ENCODE peak calls at places on chromosomes 16 and 17, in ten cellular contexts. S is GM23248; R is tibial artery; O is epithelial cell of proximal tubule; T is CD8-positive, alpha-beta T cell; I is dorsolateral prefrontal cortex; X is fibroblast of villous mesenchyme; J is epithelial cell of esophagus; L is CD8-positive, alpha-beta memory T cell; H is OCI-LY7. Y is an unnamed sample.

GRCh38 chr16:72355561-72355960 is 183.6 kb upstream of the PMFBP1 start:
- DNase-seq in T (no peak), O (no peak), R (no peak), L (no peak), H (no peak), X (peak), S (peak), J (no peak), I (no peak), Y (no peak)

GRCh38 chr17:50918071-50918932 is 52.1 kb upstream of the TOB1 start:
- DNase-seq in T (no peak), J (no peak), L (no peak), R (no peak), H (no peak), O (no peak), S (no peak), I (no peak), X (no peak), Y (no peak)

GRCh38 chr17:48211011-48211410 is 103.4 kb downstream of the SNX11 start:
- DNase-seq in O (no peak), H (no peak), L (no peak), R (no peak), T (no peak), I (no peak), S (no peak), J (no peak), X (no peak), Y (no peak)

GRCh38 chr16:89018605-89019158 is 41.7 kb upstream of the CBFA2T3 start:
- DNase-seq in X (no peak), J (no peak), O (no peak), L (no peak), H (no peak), R (peak), S (no peak), T (no peak), I (no peak), Y (no peak)

GRCh38 chr16:66402591-66403230 is 24.4 kb upstream of the BEAN1 start:
- DNase-seq in S (no peak), X (no peak), O (no peak), H (no peak), I (no peak), J (no peak), T (no peak), R (peak), L (no peak), Y (no peak)

GRCh38 chr17:40415390-40415789 is 2.3 kb downstream of the TOP2A start:
- DNase-seq in J (peak), S (peak), I (no peak), T (no peak), L (no peak), R (no peak), H (peak), X (peak), O (no peak), Y (no peak)

GRCh38 chr16:89554343-89554742 is 6.1 kb upstream of the RPL13 start:
- DNase-seq in X (no peak), O (no peak), L (no peak), S (no peak), T (no peak), I (no peak), R (no peak), H (no peak), J (no peak), Y (no peak)

GRCh38 chr16:56781565-56781964 is 51.6 kb downstream of the NUP93 start:
- DNase-seq in X (no peak), S (no peak), I (no peak), O (no peak), J (no peak), T (no peak), R (no peak), H (no peak), L (no peak), Y (no peak)

GRCh38 chr17:38691154-38691553 is 13.9 kb upstream of the MLLT6 start:
- DNase-seq in I (no peak), O (no peak), L (no peak), T (no peak), S (no peak), R (no peak), J (no peak), H (no peak), X (no peak), Y (no peak)

GRCh38 chr17:27975146-27976011 is 67.1 kb upstream of the NLK start:
- DNase-seq in R (no peak), I (no peak), H (no peak), L (no peak), T (no peak), J (peak), O (no peak), X (no peak), S (peak), Y (no peak)

GRCh38 chr17:78588258-78589030 is 11.2 kb upstream of the DNAH17 start:
- DNase-seq in J (no peak), H (no peak), X (no peak), S (no peak), R (no peak), L (no peak), T (no peak), I (no peak), O (no peak), Y (no peak)

GRCh38 chr17:4531988-4532736 is 23.0 kb downstream of the MYBBP1A start:
- DNase-seq in X (no peak), H (no peak), L (no peak), I (no peak), T (no peak), S (no peak), J (no peak), R (no peak), O (no peak), Y (no peak)

GRCh38 chr17:1087381-1088241 is 90.7 kb downstream of the TIMM22 start:
- DNase-seq in I (no peak), J (peak), H (peak), L (no peak), T (no peak), O (peak), R (peak), X (no peak), S (peak), Y (peak)

GRCh38 chr17:42618442-42619150 is 9.1 kb downstream of the TUBG1 start:
- DNase-seq in H (peak), L (no peak), I (no peak), R (peak), X (peak), S (no peak), O (no peak), J (peak), T (no peak), Y (no peak)

GRCh38 chr16:30786115-30786935 is 680 bp downstream of the ZNF629 start:
- DNase-seq in O (no peak), X (peak), H (no peak), T (no peak), R (no peak), S (peak), J (peak), I (no peak), L (no peak), Y (no peak)

GRCh38 chr17:34637041-34637547 is 57.7 kb downstream of the TMEM132E start:
- DNase-seq in S (no peak), O (no peak), L (no peak), T (no peak), I (no peak), H (no peak), X (no peak), R (no peak), J (no peak), Y (no peak)
- H3K4me3 ChIP-seq in S (no peak), O (no peak), L (peak), T (peak), I (no peak), H (no peak), X (no peak), R (no peak), J (no peak), Y (no peak)

GRCh38 chr17:73089918-73090317 is 2.6 kb downstream of the SLC39A11 start:
- DNase-seq in R (no peak), S (no peak), L (no peak), I (peak), H (no peak), T (no peak), J (no peak), X (no peak), O (no peak), Y (no peak)

GRCh38 chr17:73091770-73092517 is 544 bp downstream of the SLC39A11 start:
- DNase-seq in S (peak), J (peak), I (no peak), O (no peak), T (no peak), H (peak), R (no peak), X (peak), L (no peak), Y (no peak)

GRCh38 chr17:73090396-73091202 is 1.9 kb downstream of the SLC39A11 start:
- DNase-seq in T (no peak), I (no peak), X (no peak), O (no peak), H (no peak), J (no peak), L (no peak), S (no peak), R (no peak), Y (no peak)

GRCh38 chr17:73092518-73093135 is at the start of gene SLC39A11:
- DNase-seq in L (peak), H (peak), T (peak), I (peak), R (peak), X (peak), J (peak), O (no peak), S (peak), Y (peak)

GRCh38 chr17:73091410-73091769 is 1.1 kb downstream of the SLC39A11 start:
- DNase-seq in X (no peak), I (no peak), T (no peak), S (peak), O (no peak), J (no peak), H (no peak), L (no peak), R (no peak), Y (no peak)
- H3K4me3 ChIP-seq in X (peak), I (peak), T (peak), S (peak), O (peak), J (no peak), H (peak), L (peak), R (peak), Y (peak)

GRCh38 chr16:87956169-87956770 is 5.0 kb downstream of the BANP start:
- DNase-seq in J (peak), H (peak), O (no peak), T (peak), X (peak), I (no peak), L (peak), R (peak), S (peak), Y (no peak)

GRCh38 chr16:87955302-87956168 is 4.3 kb downstream of the BANP start:
- DNase-seq in L (no peak), I (no peak), R (no peak), X (peak), S (peak), J (no peak), H (no peak), T (no peak), O (no peak), Y (no peak)

GRCh38 chr16:87957296-87958069 is 6.2 kb downstream of the BANP start:
- DNase-seq in X (no peak), J (no peak), R (no peak), I (no peak), T (no peak), H (no peak), O (no peak), L (no peak), S (no peak), Y (no peak)

GRCh38 chr16:87958632-87959031 is 7.4 kb downstream of the BANP start:
- DNase-seq in T (no peak), S (no peak), I (no peak), O (no peak), J (no peak), L (no peak), X (no peak), H (no peak), R (no peak), Y (no peak)

DNA sequence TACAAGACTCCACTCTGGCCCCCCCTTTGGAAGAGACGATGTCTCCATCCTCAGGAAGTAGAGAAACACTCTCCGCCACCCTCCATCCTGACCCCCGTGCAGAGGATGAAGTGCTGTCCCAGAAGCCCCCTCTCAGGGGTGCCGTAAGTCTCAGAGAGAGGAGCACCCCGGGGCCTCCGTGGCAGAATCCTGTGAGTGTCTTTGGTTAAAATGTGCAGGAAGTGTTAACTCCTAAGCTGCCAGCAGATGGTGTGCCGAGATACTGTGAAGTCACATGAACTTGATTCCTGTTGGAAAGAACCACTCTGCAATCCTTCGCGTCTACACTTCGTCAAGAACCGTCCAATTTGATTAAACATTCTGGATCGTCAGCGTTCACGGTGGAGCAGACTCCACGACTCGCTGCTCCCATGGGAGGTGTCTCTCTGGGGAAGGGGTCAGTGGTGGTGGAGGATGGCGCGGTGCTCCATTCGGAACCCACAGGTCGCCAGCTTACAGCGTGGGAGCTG is 5.6 kb downstream of the BANP start:
- DNase-seq in R (no peak), I (no peak), O (no peak), T (no peak), X (peak), H (peak), S (peak), J (peak), L (no peak), Y (no peak)
- H3K4me3 ChIP-seq in R (peak), I (peak), O (no peak), T (peak), X (peak), H (no peak), S (no peak), J (no peak), L (peak), Y (no peak)

DNA sequence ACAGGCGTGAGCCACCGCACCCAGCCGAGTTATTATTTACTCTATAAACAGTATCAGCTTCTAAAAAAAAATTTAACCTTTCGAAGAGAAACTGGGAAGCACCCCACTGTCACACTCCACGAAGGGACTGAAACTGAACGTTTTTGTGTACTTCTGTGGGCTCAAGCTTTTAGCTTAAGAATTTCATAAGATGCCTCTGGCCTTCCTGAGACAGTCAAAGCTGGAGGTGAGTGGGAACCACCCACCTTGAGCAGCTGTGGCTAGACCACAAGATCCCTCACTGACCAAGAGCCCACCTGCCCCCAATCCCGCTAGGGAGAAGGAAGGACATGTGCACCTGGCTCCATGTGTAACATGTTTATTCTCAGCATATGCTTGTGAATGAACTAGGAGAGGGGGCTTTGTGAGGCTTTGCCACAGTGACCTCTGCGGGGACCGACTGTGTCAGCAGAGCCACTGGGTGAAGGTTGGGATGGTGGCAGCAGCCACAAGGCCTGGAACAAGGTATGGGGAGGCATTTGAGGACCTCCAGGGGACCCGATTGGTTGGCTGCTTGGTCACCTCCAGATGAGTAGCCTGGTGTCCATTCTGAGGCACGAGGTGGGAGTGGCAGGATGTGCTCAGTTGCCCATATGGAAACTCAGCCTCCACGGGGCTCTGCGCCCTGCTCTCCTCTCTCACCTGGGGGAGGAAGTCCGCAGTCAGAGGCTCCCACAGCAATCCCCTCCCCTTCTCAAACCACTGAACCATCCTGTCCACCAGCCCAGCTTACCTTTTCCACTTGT is 4.8 kb downstream of the DPEP3 start:
- DNase-seq in T (no peak), O (no peak), S (no peak), L (no peak), X (no peak), R (no peak), H (no peak), I (no peak), J (no peak), Y (no peak)
- H3K4me3 ChIP-seq in T (no peak), O (no peak), S (no peak), L (no peak), X (no peak), R (no peak), H (no peak), I (no peak), J (no peak), Y (no peak)

GRCh38 chr17:82753201-82753464 is 1.3 kb downstream of the TBCD start:
- DNase-seq in J (no peak), T (no peak), H (no peak), I (no peak), R (no peak), X (no peak), S (peak), O (no peak), L (no peak), Y (no peak)

GRCh38 chr17:82754297-82755208 is 2.7 kb downstream of the TBCD start:
- DNase-seq in I (no peak), H (peak), X (peak), O (no peak), T (no peak), S (no peak), L (no peak), R (no peak), J (peak), Y (no peak)

GRCh38 chr17:82751571-82752370 is at the start of gene TBCD:
- DNase-seq in S (peak), R (peak), T (peak), L (peak), I (peak), O (no peak), H (peak), X (peak), J (peak), Y (no peak)

GRCh38 chr17:82752371-82753200 is 721 bp downstream of the TBCD start:
- DNase-seq in H (peak), R (no peak), T (no peak), S (peak), L (no peak), O (no peak), J (peak), I (no peak), X (peak), Y (no peak)

DNA sequence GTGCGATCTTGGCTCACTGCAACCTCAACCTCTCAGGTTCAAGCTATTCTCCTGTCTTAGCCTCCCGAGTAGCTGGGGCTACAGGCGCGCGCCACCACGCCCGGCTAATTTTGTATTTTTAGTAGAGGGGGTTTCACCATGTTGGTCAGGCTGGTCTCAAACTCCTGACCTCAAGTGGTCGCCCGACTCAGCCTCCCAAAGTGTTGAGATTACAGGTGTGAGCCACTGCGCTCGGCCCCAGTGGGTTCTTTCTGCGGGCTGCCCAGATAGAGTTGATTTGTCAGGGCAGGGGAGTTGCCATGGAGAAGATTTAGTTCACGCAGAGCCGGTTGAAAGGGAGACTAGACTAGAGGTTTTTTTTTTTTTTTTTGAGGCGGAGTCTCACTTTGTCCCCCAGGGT is 1.7 kb downstream of the TBCD start:
- DNase-seq in J (no peak), T (no peak), L (no peak), I (no peak), R (no peak), H (no peak), O (no peak), X (no peak), S (no peak), Y (no peak)
- H3K4me3 ChIP-seq in J (no peak), T (no peak), L (no peak), I (peak), R (no peak), H (no peak), O (no peak), X (no peak), S (peak), Y (no peak)

DNA sequence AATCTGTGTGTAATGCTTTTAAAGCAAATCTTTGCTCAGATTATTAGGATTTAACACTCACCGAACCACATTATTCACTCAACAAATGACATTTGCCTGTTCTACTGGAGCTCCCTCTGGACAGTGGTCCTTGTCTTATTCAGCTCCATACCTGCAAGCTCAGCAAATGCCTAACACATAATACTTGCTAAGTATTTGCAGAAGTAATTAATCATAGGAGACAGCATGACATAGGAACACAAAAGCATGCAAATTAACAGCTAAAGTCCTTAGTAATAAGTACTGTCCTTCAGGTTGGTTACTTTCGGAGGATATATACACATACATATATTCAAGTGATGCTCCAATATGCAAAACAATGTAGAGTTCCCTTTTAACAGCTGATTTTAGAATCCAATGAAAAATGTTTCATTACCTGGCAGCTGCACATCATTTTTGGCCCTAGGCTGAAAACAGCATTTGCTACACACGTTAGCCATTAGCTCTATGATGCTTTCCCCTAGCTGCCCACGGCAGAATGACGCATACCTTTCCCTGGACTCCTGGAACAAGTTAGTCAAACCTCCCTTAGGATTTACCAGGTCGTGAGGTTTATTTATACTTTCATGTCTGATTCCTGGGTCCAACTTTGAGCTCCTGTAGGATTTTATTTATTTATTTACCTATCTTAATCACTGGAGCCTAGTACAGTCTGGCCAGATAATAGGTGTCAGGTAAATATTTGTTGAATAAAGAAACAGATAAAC is 8.6 kb downstream of the BRD7 start:
- DNase-seq in H (no peak), J (peak), S (peak), I (no peak), X (no peak), L (no peak), T (no peak), R (peak), O (no peak), Y (no peak)
- H3K4me3 ChIP-seq in H (no peak), J (no peak), S (no peak), I (no peak), X (no peak), L (no peak), T (no peak), R (no peak), O (no peak), Y (no peak)

GRCh38 chr17:63151981-63152523 is 186.0 kb downstream of the TANC2 start:
- DNase-seq in H (no peak), T (no peak), I (no peak), R (no peak), X (peak), L (no peak), O (no peak), J (no peak), S (peak), Y (no peak)
- H3K4me3 ChIP-seq in H (no peak), T (no peak), I (peak), R (no peak), X (no peak), L (no peak), O (no peak), J (no peak), S (no peak), Y (no peak)

Y was measured in kidney epithelial cell.